ENCODE peak calls at places on chromosomes 5 and 9, in nine cellular contexts. One of them, this sample, is unnamed.

GRCh38 chr5:91225848-91226686 is 157.1 kb downstream of the ARRDC3 start:
- DNase-seq in GM23248: no peak
- DNase-seq in upper lobe of right lung: peak; percentile 67
- DNase-seq in NT2/D1: peak; percentile 25
- DNase-seq in naive thymus-derived CD4-positive, alpha-beta T cell: peak; percentile 19
- DNase-seq in uterus: no peak
- DNase-seq in neuronal stem cell: no peak
- DNase-seq in psoas muscle: no peak
- DNase-seq in neural progenitor cell: peak; percentile 61
- DNase-seq in this sample: no peak

GRCh38 chr5:100693481-100693880 is 158.3 kb downstream of the FAM174A start:
- DNase-seq in neural progenitor cell: no peak
- DNase-seq in uterus: no peak
- DNase-seq in upper lobe of right lung: no peak
- DNase-seq in GM23248: no peak
- DNase-seq in NT2/D1: no peak
- DNase-seq in psoas muscle: no peak
- DNase-seq in neuronal stem cell: no peak
- DNase-seq in naive thymus-derived CD4-positive, alpha-beta T cell: no peak
- DNase-seq in this sample: no peak

GRCh38 chr5:135569755-135570452 is 8.9 kb downstream of the CXCL14 start:
- DNase-seq in GM23248: peak; percentile 68
- DNase-seq in neuronal stem cell: no peak
- DNase-seq in naive thymus-derived CD4-positive, alpha-beta T cell: no peak
- DNase-seq in neural progenitor cell: peak; percentile 78
- DNase-seq in upper lobe of right lung: no peak
- DNase-seq in NT2/D1: peak; percentile 58
- DNase-seq in uterus: no peak
- DNase-seq in psoas muscle: no peak
- DNase-seq in this sample: no peak

GRCh38 chr5:86374611-86375010 is 243.1 kb upstream of the COX7C start:
- DNase-seq in neural progenitor cell: peak; percentile 3
- DNase-seq in GM23248: no peak
- DNase-seq in psoas muscle: no peak
- DNase-seq in upper lobe of right lung: no peak
- DNase-seq in neuronal stem cell: no peak
- DNase-seq in naive thymus-derived CD4-positive, alpha-beta T cell: no peak
- DNase-seq in NT2/D1: no peak
- DNase-seq in uterus: no peak
- DNase-seq in this sample: no peak

GRCh38 chr5:80867233-80867632 is 92.9 kb upstream of the RASGRF2 start:
- DNase-seq in neural progenitor cell: no peak
- DNase-seq in uterus: no peak
- DNase-seq in NT2/D1: no peak
- DNase-seq in psoas muscle: no peak
- DNase-seq in naive thymus-derived CD4-positive, alpha-beta T cell: no peak
- DNase-seq in upper lobe of right lung: no peak
- DNase-seq in GM23248: peak; percentile 29
- DNase-seq in neuronal stem cell: no peak
- DNase-seq in this sample: no peak

GRCh38 chr5:38780950-38781349 is 64.9 kb upstream of the OSMR start:
- DNase-seq in GM23248: peak; percentile 70
- DNase-seq in upper lobe of right lung: no peak
- DNase-seq in naive thymus-derived CD4-positive, alpha-beta T cell: no peak
- DNase-seq in neuronal stem cell: no peak
- DNase-seq in NT2/D1: no peak
- DNase-seq in neural progenitor cell: no peak
- DNase-seq in psoas muscle: peak; percentile 56
- DNase-seq in uterus: peak; percentile 61
- DNase-seq in this sample: no peak

GRCh38 chr5:118681655-118682054 is 306.7 kb downstream of the DTWD2 start:
- DNase-seq in psoas muscle: no peak
- DNase-seq in naive thymus-derived CD4-positive, alpha-beta T cell: no peak
- DNase-seq in neural progenitor cell: no peak
- DNase-seq in uterus: no peak
- DNase-seq in neuronal stem cell: no peak
- DNase-seq in NT2/D1: no peak
- DNase-seq in GM23248: no peak
- DNase-seq in upper lobe of right lung: no peak
- DNase-seq in this sample: no peak

GRCh38 chr5:57166250-57166649 is 7.6 kb upstream of the GPBP1 start:
- DNase-seq in neural progenitor cell: no peak
- DNase-seq in psoas muscle: no peak
- DNase-seq in upper lobe of right lung: no peak
- DNase-seq in naive thymus-derived CD4-positive, alpha-beta T cell: no peak
- DNase-seq in neuronal stem cell: no peak
- DNase-seq in uterus: no peak
- DNase-seq in NT2/D1: no peak
- DNase-seq in GM23248: no peak
- DNase-seq in this sample: no peak

GRCh38 chr5:57986746-57987145 is 473.1 kb downstream of the PLK2 start:
- DNase-seq in psoas muscle: no peak
- DNase-seq in NT2/D1: no peak
- DNase-seq in neural progenitor cell: no peak
- DNase-seq in uterus: peak; percentile 18
- DNase-seq in upper lobe of right lung: no peak
- DNase-seq in GM23248: peak; percentile 63
- DNase-seq in naive thymus-derived CD4-positive, alpha-beta T cell: no peak
- DNase-seq in neuronal stem cell: no peak
- DNase-seq in this sample: peak; percentile 61

GRCh38 chr5:64635056-64635686 is 55.1 kb upstream of the SHISAL2B start:
- DNase-seq in psoas muscle: no peak
- DNase-seq in GM23248: peak; percentile 31
- DNase-seq in neural progenitor cell: peak; percentile 27
- DNase-seq in naive thymus-derived CD4-positive, alpha-beta T cell: no peak
- DNase-seq in upper lobe of right lung: no peak
- DNase-seq in uterus: no peak
- DNase-seq in neuronal stem cell: peak; percentile 47
- DNase-seq in NT2/D1: no peak
- DNase-seq in this sample: no peak

GRCh38 chr9:70352802-70353201 is 61.7 kb downstream of the KLF9 start:
- DNase-seq in naive thymus-derived CD4-positive, alpha-beta T cell: no peak
- DNase-seq in upper lobe of right lung: no peak
- DNase-seq in NT2/D1: no peak
- DNase-seq in neural progenitor cell: no peak
- DNase-seq in neuronal stem cell: no peak
- DNase-seq in psoas muscle: no peak
- DNase-seq in GM23248: peak; percentile 35
- DNase-seq in uterus: no peak
- DNase-seq in this sample: no peak

GRCh38 chr5:72172832-72173231 is 65.6 kb downstream of the MAP1B start:
- DNase-seq in naive thymus-derived CD4-positive, alpha-beta T cell: no peak
- DNase-seq in neural progenitor cell: no peak
- DNase-seq in GM23248: no peak
- DNase-seq in upper lobe of right lung: no peak
- DNase-seq in neuronal stem cell: no peak
- DNase-seq in uterus: no peak
- DNase-seq in psoas muscle: no peak
- DNase-seq in NT2/D1: no peak
- DNase-seq in this sample: no peak

GRCh38 chr5:147098233-147098790 is 136.5 kb upstream of the STK32A start:
- DNase-seq in upper lobe of right lung: no peak
- DNase-seq in GM23248: peak; percentile 71
- DNase-seq in naive thymus-derived CD4-positive, alpha-beta T cell: no peak
- DNase-seq in uterus: no peak
- DNase-seq in NT2/D1: peak; percentile 33
- DNase-seq in neural progenitor cell: peak; percentile 81
- DNase-seq in neuronal stem cell: peak; percentile 47
- DNase-seq in psoas muscle: no peak
- DNase-seq in this sample: no peak

GRCh38 chr9:121326924-121327613 is 43.0 kb downstream of the STOM start:
- DNase-seq in upper lobe of right lung: no peak
- DNase-seq in uterus: no peak
- DNase-seq in psoas muscle: no peak
- DNase-seq in neuronal stem cell: no peak
- DNase-seq in neural progenitor cell: no peak
- DNase-seq in GM23248: no peak
- DNase-seq in NT2/D1: no peak
- DNase-seq in naive thymus-derived CD4-positive, alpha-beta T cell: no peak
- DNase-seq in this sample: no peak

DNA sequence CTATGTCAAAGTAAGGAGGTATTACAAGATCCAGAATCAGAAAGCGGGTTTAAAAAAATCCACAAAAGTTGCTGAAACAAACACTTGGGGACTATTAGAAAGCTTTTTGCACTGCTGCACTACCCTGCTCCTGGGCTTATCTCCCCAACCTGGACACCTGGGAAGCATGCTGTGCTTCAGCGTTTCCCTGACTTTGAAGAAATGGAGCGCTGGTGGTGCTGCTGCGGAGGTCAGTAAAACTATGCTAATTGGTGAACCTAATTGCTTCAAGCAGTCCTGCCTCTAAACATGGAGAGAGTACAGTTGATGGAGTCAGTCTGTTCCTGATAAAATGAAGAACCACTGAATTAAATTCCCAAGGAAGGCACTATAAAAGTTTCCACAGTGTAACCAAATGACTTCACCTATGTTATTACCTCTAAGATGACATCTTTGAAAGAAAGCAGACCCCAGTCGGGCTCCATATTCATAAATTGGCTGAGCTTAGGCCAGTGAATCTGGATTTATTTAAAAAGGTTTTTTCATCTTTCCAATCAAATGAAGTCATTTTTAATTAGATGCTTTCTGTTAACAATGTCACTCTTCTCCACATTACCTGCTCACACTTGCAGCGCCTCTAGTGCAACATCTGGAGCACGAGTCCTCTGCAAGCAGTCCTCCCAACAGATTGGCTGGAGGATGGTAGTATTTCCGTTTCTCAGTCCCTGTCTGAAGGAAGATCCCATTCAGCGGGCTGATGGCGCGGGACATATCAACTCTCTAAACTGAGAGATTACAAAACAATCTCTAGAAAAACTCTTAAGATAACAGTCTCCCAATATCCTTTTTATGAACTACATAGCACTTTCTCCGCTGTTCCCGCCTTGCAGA is 11.5 kb downstream of the NR2F1-AS1 start:
- DNase-seq in neural progenitor cell: peak; percentile 40
- DNase-seq in NT2/D1: no peak
- DNase-seq in psoas muscle: no peak
- DNase-seq in naive thymus-derived CD4-positive, alpha-beta T cell: no peak
- DNase-seq in upper lobe of right lung: no peak
- DNase-seq in uterus: no peak
- DNase-seq in neuronal stem cell: no peak
- DNase-seq in GM23248: no peak
- DNase-seq in this sample: no peak
- H3K27me3 ChIP-seq in neural progenitor cell: peaks cover 88% of the 10 kb centered on the region
- H3K27me3 ChIP-seq in NT2/D1: peaks cover 64% of the 10 kb centered on the region
- H3K27me3 ChIP-seq in psoas muscle: peaks cover 44% of the 10 kb centered on the region
- H3K27me3 ChIP-seq in naive thymus-derived CD4-positive, alpha-beta T cell: peaks cover 14% of the 10 kb centered on the region
- H3K27me3 ChIP-seq in upper lobe of right lung: peaks cover 66% of the 10 kb centered on the region
- H3K27me3 ChIP-seq in uterus: no peaks in the 10 kb centered on the region
- H3K27me3 ChIP-seq in neuronal stem cell: no peaks in the 10 kb centered on the region
- H3K27me3 ChIP-seq in GM23248: no peaks in the 10 kb centered on the region
- H3K27me3 ChIP-seq in this sample: peaks cover 2% of the 10 kb centered on the region

GRCh38 chr5:73445708-73446630 is 2.6 kb downstream of the FOXD1 start:
- DNase-seq in GM23248: peak; percentile 16
- DNase-seq in uterus: no peak
- DNase-seq in neural progenitor cell: no peak
- DNase-seq in naive thymus-derived CD4-positive, alpha-beta T cell: no peak
- DNase-seq in neuronal stem cell: no peak
- DNase-seq in psoas muscle: no peak
- DNase-seq in upper lobe of right lung: no peak
- DNase-seq in NT2/D1: no peak
- DNase-seq in this sample: no peak
- H3K27me3 ChIP-seq in GM23248: no peaks in the 10 kb centered on the region
- H3K27me3 ChIP-seq in uterus: peaks cover 45% of the 10 kb centered on the region
- H3K27me3 ChIP-seq in neural progenitor cell: peaks cover 96% of the 10 kb centered on the region
- H3K27me3 ChIP-seq in naive thymus-derived CD4-positive, alpha-beta T cell: peaks cover 68% of the 10 kb centered on the region
- H3K27me3 ChIP-seq in neuronal stem cell: peaks cover 89% of the 10 kb centered on the region
- H3K27me3 ChIP-seq in psoas muscle: peaks cover 93% of the 10 kb centered on the region
- H3K27me3 ChIP-seq in upper lobe of right lung: peaks cover 85% of the 10 kb centered on the region
- H3K27me3 ChIP-seq in NT2/D1: peaks cover 84% of the 10 kb centered on the region
- H3K27me3 ChIP-seq in this sample: peaks cover 7% of the 10 kb centered on the region

GRCh38 chr5:2756211-2756746 is 4.8 kb upstream of the IRX2 start:
- DNase-seq in naive thymus-derived CD4-positive, alpha-beta T cell: no peak
- DNase-seq in uterus: no peak
- DNase-seq in neuronal stem cell: no peak
- DNase-seq in GM23248: peak; percentile 95
- DNase-seq in NT2/D1: no peak
- DNase-seq in neural progenitor cell: peak; percentile 82
- DNase-seq in psoas muscle: no peak
- DNase-seq in upper lobe of right lung: peak; percentile 90
- DNase-seq in this sample: no peak

GRCh38 chr5:2754621-2755370 is 3.3 kb upstream of the IRX2 start:
- DNase-seq in neuronal stem cell: no peak
- DNase-seq in GM23248: peak; percentile 76
- DNase-seq in uterus: no peak
- DNase-seq in psoas muscle: no peak
- DNase-seq in NT2/D1: no peak
- DNase-seq in upper lobe of right lung: peak; percentile 76
- DNase-seq in naive thymus-derived CD4-positive, alpha-beta T cell: no peak
- DNase-seq in neural progenitor cell: peak; percentile 77
- DNase-seq in this sample: no peak

GRCh38 chr5:2755371-2755715 is 3.9 kb upstream of the IRX2 start:
- DNase-seq in upper lobe of right lung: no peak
- DNase-seq in neuronal stem cell: no peak
- DNase-seq in uterus: no peak
- DNase-seq in neural progenitor cell: no peak
- DNase-seq in GM23248: no peak
- DNase-seq in naive thymus-derived CD4-positive, alpha-beta T cell: no peak
- DNase-seq in NT2/D1: no peak
- DNase-seq in psoas muscle: no peak
- DNase-seq in this sample: no peak

GRCh38 chr5:2756764-2757163 is 5.3 kb upstream of the IRX2 start:
- DNase-seq in NT2/D1: no peak
- DNase-seq in neuronal stem cell: no peak
- DNase-seq in naive thymus-derived CD4-positive, alpha-beta T cell: no peak
- DNase-seq in GM23248: peak; percentile 76
- DNase-seq in uterus: no peak
- DNase-seq in upper lobe of right lung: peak; percentile 75
- DNase-seq in psoas muscle: no peak
- DNase-seq in neural progenitor cell: no peak
- DNase-seq in this sample: no peak

DNA sequence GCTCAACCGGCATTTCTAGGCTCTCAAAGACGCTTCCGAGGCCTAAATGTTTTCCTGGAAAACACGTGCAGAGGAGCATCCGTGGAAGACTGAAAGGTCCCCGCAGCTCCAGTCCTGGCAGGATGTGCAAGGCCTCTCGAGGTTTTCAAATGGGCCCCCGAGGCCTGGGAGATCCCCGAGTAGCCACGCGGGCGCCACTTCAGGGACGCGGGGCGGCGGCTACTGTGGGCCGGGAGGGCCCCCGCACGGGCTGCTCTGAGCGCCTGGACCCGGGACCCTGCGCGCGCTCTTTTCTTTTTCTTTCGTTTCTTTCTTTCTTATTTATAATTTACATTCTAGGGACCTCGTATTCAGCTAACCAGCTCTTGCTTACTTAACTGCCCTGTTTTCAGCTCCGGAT is 4.3 kb upstream of the IRX2 start:
- DNase-seq in GM23248: peak; percentile 71
- DNase-seq in psoas muscle: no peak
- DNase-seq in upper lobe of right lung: no peak
- DNase-seq in NT2/D1: no peak
- DNase-seq in neural progenitor cell: peak; percentile 30
- DNase-seq in neuronal stem cell: no peak
- DNase-seq in naive thymus-derived CD4-positive, alpha-beta T cell: no peak
- DNase-seq in uterus: no peak
- DNase-seq in this sample: no peak
- H3K27me3 ChIP-seq in GM23248: no peaks in the 10 kb centered on the region
- H3K27me3 ChIP-seq in psoas muscle: peaks cover 85% of the 10 kb centered on the region
- H3K27me3 ChIP-seq in upper lobe of right lung: peaks cover 81% of the 10 kb centered on the region
- H3K27me3 ChIP-seq in NT2/D1: no peaks in the 10 kb centered on the region
- H3K27me3 ChIP-seq in neural progenitor cell: peaks cover 67% of the 10 kb centered on the region
- H3K27me3 ChIP-seq in neuronal stem cell: no peaks in the 10 kb centered on the region
- H3K27me3 ChIP-seq in naive thymus-derived CD4-positive, alpha-beta T cell: no peaks in the 10 kb centered on the region
- H3K27me3 ChIP-seq in uterus: no peaks in the 10 kb centered on the region
- H3K27me3 ChIP-seq in this sample: peaks cover 61% of the 10 kb centered on the region

GRCh38 chr9:110284211-110284849 is 28.0 kb upstream of the TXN start:
- DNase-seq in NT2/D1: no peak
- DNase-seq in neural progenitor cell: no peak
- DNase-seq in naive thymus-derived CD4-positive, alpha-beta T cell: no peak
- DNase-seq in upper lobe of right lung: no peak
- DNase-seq in GM23248: no peak
- DNase-seq in psoas muscle: no peak
- DNase-seq in uterus: no peak
- DNase-seq in neuronal stem cell: no peak
- DNase-seq in this sample: no peak
- H3K27me3 ChIP-seq in NT2/D1: no peaks in the 10 kb centered on the region
- H3K27me3 ChIP-seq in neural progenitor cell: no peaks in the 10 kb centered on the region
- H3K27me3 ChIP-seq in naive thymus-derived CD4-positive, alpha-beta T cell: no peaks in the 10 kb centered on the region
- H3K27me3 ChIP-seq in upper lobe of right lung: no peaks in the 10 kb centered on the region
- H3K27me3 ChIP-seq in GM23248: no peaks in the 10 kb centered on the region
- H3K27me3 ChIP-seq in psoas muscle: no peaks in the 10 kb centered on the region
- H3K27me3 ChIP-seq in uterus: no peaks in the 10 kb centered on the region
- H3K27me3 ChIP-seq in neuronal stem cell: peaks cover 5% of the 10 kb centered on the region
- H3K27me3 ChIP-seq in this sample: no peaks in the 10 kb centered on the region

This sample was measured in kidney epithelial cell.